ENCODE peak calls at places on chromosomes 12 and 14, in ten cellular contexts. E is epithelial cell of esophagus, V is coronary artery, T is endothelial cell of umbilical vein, J is GM12865, W is left ventricle myocardium inferior, Y is lung, D is tibial artery, F is stomach, O is body of pancreas. M is an unnamed sample.

GRCh38 chr12:106767206-106767605 is 7.3 kb upstream of the RIC8B start:
- DNase-seq in F (no peak), Y (no peak), W (no peak), O (no peak), E (no peak), D (no peak), V (no peak), T (no peak), J (no peak), M (no peak)

GRCh38 chr14:100192250-100192671 is 32.8 kb upstream of the DEGS2 start:
- DNase-seq in Y (no peak), T (no peak), V (no peak), J (no peak), F (no peak), E (no peak), W (peak), D (peak), O (peak), M (no peak)

GRCh38 chr12:24561411-24561871 is 387.5 kb downstream of the BCAT1 start:
- DNase-seq in O (no peak), D (no peak), F (no peak), E (peak), Y (no peak), J (no peak), V (no peak), T (no peak), W (no peak), M (no peak)

GRCh38 chr14:77988096-77988870 is 181.9 kb upstream of the NRXN3 start:
- DNase-seq in V (no peak), D (no peak), F (no peak), W (no peak), E (no peak), J (no peak), Y (no peak), O (no peak), T (no peak), M (no peak)

GRCh38 chr14:32453857-32454810 is 125.0 kb downstream of the AKAP6 start:
- DNase-seq in D (no peak), V (no peak), J (no peak), O (no peak), W (no peak), E (peak), F (no peak), T (no peak), Y (no peak), M (no peak)

GRCh38 chr12:124992874-124993567 is 424 bp upstream of the BRI3BP start:
- DNase-seq in W (no peak), J (peak), F (peak), O (peak), V (no peak), T (peak), D (no peak), Y (peak), E (peak), M (no peak)

GRCh38 chr12:7994731-7995205 is 37.7 kb upstream of the FOXJ2 start:
- DNase-seq in T (no peak), W (no peak), O (no peak), V (no peak), Y (no peak), E (peak), D (no peak), F (no peak), J (no peak), M (no peak)

GRCh38 chr12:76552343-76552938 is 7.1 kb downstream of the OSBPL8 start:
- DNase-seq in F (no peak), Y (no peak), V (no peak), D (no peak), W (no peak), T (no peak), J (no peak), O (no peak), E (no peak), M (no peak)

GRCh38 chr14:100709252-100709955 is 17.3 kb upstream of the DLK1 start:
- DNase-seq in Y (no peak), O (no peak), E (peak), F (no peak), V (no peak), D (no peak), W (peak), J (no peak), T (peak), M (no peak)

GRCh38 chr12:106711316-106711715 is 63.2 kb upstream of the RIC8B start:
- DNase-seq in T (no peak), F (no peak), O (no peak), W (no peak), E (no peak), Y (no peak), V (no peak), J (no peak), D (no peak), M (no peak)

GRCh38 chr14:90805662-90806548 is 10.3 kb downstream of the TTC7B start:
- DNase-seq in T (no peak), O (no peak), J (no peak), Y (no peak), E (no peak), V (no peak), D (no peak), F (no peak), W (peak), M (no peak)

GRCh38 chr14:52348279-52348678 is 34.2 kb downstream of the PTGER2 start:
- DNase-seq in J (no peak), Y (no peak), D (no peak), E (no peak), W (no peak), T (no peak), F (no peak), V (no peak), O (no peak), M (no peak)

GRCh38 chr12:47209014-47209413 is 129.3 kb upstream of the AMIGO2 start:
- DNase-seq in Y (no peak), D (no peak), T (no peak), W (no peak), O (no peak), F (no peak), V (no peak), E (no peak), J (no peak), M (no peak)

GRCh38 chr14:77067632-77068514 is 30.2 kb upstream of the CIPC start:
- DNase-seq in W (peak), T (peak), Y (peak), D (peak), J (peak), O (peak), E (peak), V (peak), F (peak), M (no peak)

GRCh38 chr12:28242888-28243633 is 52.8 kb downstream of the CCDC91 start:
- DNase-seq in Y (no peak), D (no peak), V (no peak), F (peak), W (no peak), J (no peak), E (peak), T (peak), O (no peak), M (no peak)

GRCh38 chr12:94109154-94109553 is 39.2 kb upstream of the PLXNC1 start:
- DNase-seq in J (peak), E (no peak), T (no peak), D (no peak), F (no peak), W (no peak), Y (no peak), V (no peak), O (no peak), M (no peak)

GRCh38 chr12:58079806-58080205 is 138.4 kb downstream of the ATP23 start:
- DNase-seq in J (no peak), T (no peak), O (no peak), W (no peak), E (peak), V (no peak), Y (no peak), F (no peak), D (no peak), M (no peak)

GRCh38 chr12:27367078-27367477 is 34.4 kb downstream of the BMAL2 start:
- DNase-seq in E (no peak), W (no peak), O (no peak), V (no peak), D (no peak), F (no peak), T (no peak), Y (no peak), J (no peak), M (no peak)

GRCh38 chr14:67172056-67172455 is 17.2 kb upstream of the GARIN2 start:
- DNase-seq in O (no peak), Y (no peak), V (no peak), T (no peak), E (no peak), D (no peak), J (no peak), W (no peak), F (no peak), M (no peak)

GRCh38 chr12:52203126-52203921 is 11.5 kb upstream of the KRT80 start:
- DNase-seq in E (peak), F (peak), D (peak), J (peak), T (no peak), V (no peak), W (peak), Y (peak), O (peak), M (no peak)

GRCh38 chr12:94147991-94148840 is at the start of gene PLXNC1:
- DNase-seq in Y (peak), T (no peak), D (peak), E (peak), J (peak), F (peak), O (no peak), V (no peak), W (peak), M (no peak)

GRCh38 chr12:75086086-75087038 is 123.3 kb downstream of the KCNC2 start:
- DNase-seq in F (no peak), E (peak), W (no peak), O (no peak), J (no peak), T (no peak), V (no peak), Y (no peak), D (no peak), M (no peak)

GRCh38 chr14:58617619-58618018 is 20.1 kb upstream of the DACT1 start:
- DNase-seq in F (no peak), E (no peak), V (no peak), W (no peak), J (no peak), O (no peak), Y (no peak), T (no peak), D (no peak), M (no peak)

GRCh38 chr12:96248532-96248931 is 54.4 kb downstream of the ELK3 start:
- DNase-seq in T (no peak), O (no peak), F (no peak), D (no peak), W (peak), E (no peak), J (no peak), V (no peak), Y (no peak), M (peak)

GRCh38 chr12:52280319-52280795 is 5.9 kb downstream of the KRT86 start:
- DNase-seq in Y (peak), F (peak), V (peak), D (peak), E (peak), O (peak), J (no peak), W (no peak), T (peak), M (peak)

GRCh38 chr14:63180017-63180416 is 24.2 kb upstream of the RHOJ start:
- DNase-seq in Y (no peak), T (no peak), F (no peak), E (no peak), V (no peak), O (no peak), J (no peak), W (peak), D (no peak), M (no peak)

GRCh38 chr14:64708148-64709004 is 4.2 kb downstream of the PLEKHG3 start:
- DNase-seq in O (peak), D (peak), F (no peak), T (no peak), J (no peak), Y (no peak), V (peak), W (no peak), E (peak), M (no peak)

GRCh38 chr12:38389581-38389980 is 73.0 kb downstream of the ALG10B start:
- DNase-seq in O (no peak), T (no peak), J (no peak), E (peak), V (no peak), Y (no peak), F (no peak), W (no peak), D (no peak), M (no peak)

GRCh38 chr14:57760891-57761290 is 105.0 kb downstream of the SLC35F4 start:
- DNase-seq in D (no peak), T (no peak), O (no peak), J (no peak), W (no peak), Y (no peak), E (no peak), F (no peak), V (no peak), M (no peak)

GRCh38 chr12:88993655-88994054 is 358.6 kb downstream of the DUSP6 start:
- DNase-seq in W (no peak), F (no peak), E (peak), J (peak), T (peak), O (no peak), Y (no peak), V (no peak), D (no peak), M (no peak)

GRCh38 chr12:15001733-15002471 is 29.1 kb downstream of the PDE6H start:
- DNase-seq in J (no peak), E (peak), T (no peak), W (peak), V (no peak), D (peak), F (peak), O (peak), Y (no peak), M (no peak)

GRCh38 chr14:39265741-39266588 is 32.2 kb downstream of the MIA2 start:
- DNase-seq in T (peak), F (no peak), E (peak), Y (no peak), W (peak), D (no peak), V (no peak), J (no peak), O (no peak), M (no peak)

GRCh38 chr12:59383426-59383822 is 212.4 kb upstream of the SLC16A7 start:
- DNase-seq in O (no peak), V (no peak), E (peak), J (no peak), F (no peak), D (no peak), W (no peak), T (no peak), Y (no peak), M (no peak)

GRCh38 chr12:106123551-106123991 is 15.2 kb downstream of the NUAK1 start:
- DNase-seq in E (no peak), O (peak), F (no peak), W (peak), J (no peak), D (peak), Y (no peak), T (no peak), V (peak), M (no peak)

GRCh38 chr12:101697930-101698781 is 716 bp downstream of the CHPT1 start:
- DNase-seq in O (peak), W (peak), T (peak), J (peak), D (peak), E (peak), F (peak), Y (peak), V (peak), M (no peak)

GRCh38 chr12:94874086-94874985 is 129.2 kb downstream of the NDUFA12 start:
- DNase-seq in E (no peak), V (no peak), D (no peak), F (no peak), Y (no peak), O (no peak), T (no peak), J (no peak), W (no peak), M (no peak)

GRCh38 chr12:13024151-13024946 is 19.8 kb upstream of the FAM234B start:
- DNase-seq in D (no peak), O (peak), V (no peak), E (peak), Y (peak), F (peak), W (no peak), J (no peak), T (peak), M (no peak)
- H3K4me3 ChIP-seq in D (no peak), O (no peak), V (no peak), E (no peak), Y (no peak), F (no peak), W (no peak), J (no peak), T (no peak), M (no peak)

DNA sequence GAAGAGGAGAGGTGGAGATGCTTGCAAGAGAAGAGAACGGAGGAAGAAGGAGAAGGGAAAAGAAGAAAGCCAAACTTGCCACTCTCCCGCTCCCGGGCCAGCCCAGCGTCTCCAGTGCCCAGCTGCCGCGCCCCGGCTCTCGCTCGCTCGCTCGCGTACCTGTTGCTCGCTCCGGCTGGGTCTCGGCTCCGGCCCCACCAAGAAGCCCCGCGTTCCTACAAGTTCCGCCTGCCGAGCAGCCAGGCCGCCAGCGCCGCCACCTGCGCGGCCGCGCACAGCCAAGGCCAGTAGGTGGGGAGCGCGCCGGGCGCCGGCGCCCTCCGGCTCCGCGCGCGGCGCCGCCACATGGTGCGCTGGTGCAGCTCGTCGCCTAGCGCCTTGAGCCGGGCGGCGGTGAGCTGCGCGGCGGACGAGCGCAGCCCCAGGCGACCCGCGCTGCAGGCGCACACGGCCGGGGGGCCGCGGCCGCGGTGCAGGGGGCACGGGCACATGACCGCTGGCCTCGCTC is 370 bp downstream of the HRK start:
- DNase-seq in E (peak), D (no peak), W (peak), T (peak), F (peak), Y (no peak), J (peak), V (no peak), O (peak), M (no peak)
- H3K4me3 ChIP-seq in E (no peak), D (peak), W (peak), T (no peak), F (peak), Y (no peak), J (no peak), V (peak), O (no peak), M (peak)

DNA sequence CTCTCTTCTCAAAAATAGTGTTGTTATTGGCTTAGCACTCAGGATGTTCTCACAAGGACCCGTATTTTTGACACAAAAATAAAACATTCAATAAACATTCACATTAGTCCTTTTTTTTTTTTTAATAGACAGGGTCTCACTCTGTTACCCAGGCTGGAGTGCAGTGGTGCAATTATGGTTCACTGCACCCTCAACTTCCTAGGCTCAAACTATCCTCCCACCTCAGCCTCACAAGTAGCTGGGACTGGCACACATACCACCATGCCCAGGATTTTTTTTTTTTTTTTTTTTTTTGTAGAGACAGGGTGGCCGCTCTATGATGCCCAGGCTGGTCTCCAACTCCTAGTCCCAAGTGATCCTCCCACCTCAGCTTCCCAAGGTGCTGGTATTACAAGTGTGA is 27.0 kb downstream of the PPP1R13B start:
- DNase-seq in E (no peak), V (no peak), Y (no peak), J (no peak), T (no peak), O (no peak), W (no peak), F (no peak), D (no peak), M (no peak)
- H3K4me3 ChIP-seq in E (no peak), V (peak), Y (no peak), J (no peak), T (no peak), O (no peak), W (peak), F (no peak), D (no peak), M (no peak)

GRCh38 chr12:130186101-130186465 is 23.8 kb downstream of the FZD10 start:
- DNase-seq in O (no peak), W (no peak), T (no peak), F (no peak), V (no peak), E (no peak), D (no peak), J (no peak), Y (no peak), M (no peak)
- H3K4me3 ChIP-seq in O (no peak), W (no peak), T (no peak), F (no peak), V (no peak), E (no peak), D (no peak), J (no peak), Y (no peak), M (no peak)

GRCh38 chr12:132493482-132494178 is 3.7 kb downstream of the FBRSL1 start:
- DNase-seq in V (no peak), T (no peak), J (no peak), Y (no peak), F (no peak), O (peak), W (no peak), E (no peak), D (no peak), M (no peak)

GRCh38 chr12:132491349-132491663 is 1.4 kb downstream of the FBRSL1 start:
- DNase-seq in J (no peak), F (no peak), Y (no peak), T (no peak), E (no peak), D (no peak), O (no peak), W (no peak), V (no peak), M (no peak)

GRCh38 chr12:132492951-132493350 is 3.0 kb downstream of the FBRSL1 start:
- DNase-seq in O (no peak), E (no peak), J (no peak), D (no peak), W (no peak), Y (no peak), V (no peak), T (no peak), F (no peak), M (no peak)

GRCh38 chr12:132491761-132492378 is 1.9 kb downstream of the FBRSL1 start:
- DNase-seq in Y (no peak), O (no peak), E (no peak), J (no peak), D (no peak), T (no peak), W (no peak), F (no peak), V (no peak), M (no peak)

DNA sequence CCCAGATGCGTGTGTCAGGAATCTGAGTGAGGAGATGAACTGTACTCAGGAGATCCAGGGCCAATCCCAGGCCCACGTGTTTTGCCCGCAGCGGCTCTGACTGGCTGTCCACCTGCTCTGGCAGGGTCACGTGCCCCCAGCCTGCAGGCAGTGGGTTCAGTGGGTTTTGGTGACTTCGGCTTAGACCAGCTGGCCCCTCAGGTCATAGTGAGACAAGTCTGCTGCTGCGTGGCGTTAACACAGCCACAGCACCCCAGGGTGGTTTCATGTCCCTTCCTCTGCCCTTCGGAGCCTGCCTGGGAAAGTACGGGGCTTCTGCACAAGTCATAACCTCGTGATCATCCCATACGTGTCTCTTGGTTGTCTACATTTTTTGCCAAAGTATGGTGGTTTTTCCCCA is 2.6 kb downstream of the FBRSL1 start:
- DNase-seq in E (no peak), V (no peak), D (no peak), Y (no peak), F (no peak), T (no peak), O (peak), W (no peak), J (peak), M (no peak)
- H3K4me3 ChIP-seq in E (no peak), V (peak), D (no peak), Y (no peak), F (peak), T (no peak), O (no peak), W (peak), J (peak), M (no peak)

GRCh38 chr12:54008260-54008552 is 579 bp upstream of the HOXC8 start:
- DNase-seq in O (no peak), V (no peak), Y (no peak), T (no peak), F (no peak), E (no peak), J (no peak), D (no peak), W (no peak), M (no peak)
- H3K4me3 ChIP-seq in O (no peak), V (no peak), Y (no peak), T (no peak), F (no peak), E (no peak), J (no peak), D (peak), W (no peak), M (no peak)

GRCh38 chr12:402127-402456 is 648 bp downstream of the CCDC77 start:
- DNase-seq in T (peak), D (no peak), F (no peak), E (peak), W (no peak), V (no peak), J (peak), Y (no peak), O (no peak), M (no peak)

GRCh38 chr12:401235-402126 is at the start of gene CCDC77:
- DNase-seq in E (peak), J (peak), Y (peak), V (peak), F (peak), O (peak), W (peak), T (peak), D (peak), M (peak)

GRCh38 chr12:400828-401227 is 616 bp upstream of the CCDC77 start:
- DNase-seq in D (no peak), O (no peak), E (no peak), Y (no peak), W (no peak), J (no peak), V (no peak), F (no peak), T (no peak), M (no peak)
- H3K4me3 ChIP-seq in D (peak), O (peak), E (peak), Y (no peak), W (peak), J (peak), V (peak), F (peak), T (no peak), M (peak)